ENCODE peak calls at places on chromosomes 7 and 10, in ten cellular contexts. M is GM23338, O is lower lobe of right lung, A is heart left ventricle, T is ascending aorta, L is NB4, G is epithelial cell of proximal tubule, Q is coronary artery, Y is prostate gland, R is heart right ventricle. D is an unnamed sample.

GRCh38 chr10:75023074-75023473 is 88.4 kb upstream of the SAMD8 start:
- DNase-seq in L (no peak), T (no peak), O (no peak), Y (no peak), Q (no peak), A (no peak), R (no peak), M (no peak), G (no peak), D (no peak)

GRCh38 chr7:8362723-8363369 is 70.6 kb upstream of the NXPH1 start:
- DNase-seq in O (no peak), T (no peak), R (no peak), A (no peak), Q (no peak), M (peak; percentile 84), Y (no peak), G (no peak), L (peak; percentile 24), D (no peak)

GRCh38 chr10:30791197-30791611 is 161.7 kb upstream of the LYZL2 start:
- DNase-seq in G (no peak), R (no peak), Q (no peak), L (no peak), A (no peak), O (no peak), M (no peak), T (no peak), Y (no peak), D (no peak)

GRCh38 chr7:98802781-98803110 is 67.1 kb downstream of the TMEM130 start:
- DNase-seq in M (no peak), O (no peak), R (no peak), A (no peak), G (no peak), L (peak; percentile 59), Y (no peak), Q (no peak), T (no peak), D (no peak)

GRCh38 chr10:79159785-79160184 is 91.0 kb downstream of the ZMIZ1 start:
- DNase-seq in O (no peak), Q (no peak), R (peak; percentile 78), L (no peak), T (peak; percentile 48), A (peak; percentile 76), Y (no peak), G (no peak), M (no peak), D (peak; percentile 73)

GRCh38 chr7:76020031-76020714 is 25.8 kb upstream of the TMEM120A start:
- DNase-seq in R (peak; percentile 78), Y (peak; percentile 62), M (peak; percentile 84), L (peak; percentile 80), A (peak; percentile 76), Q (no peak), G (peak; percentile 12), T (no peak), O (peak; percentile 82), D (peak; percentile 89)

GRCh38 chr7:91520645-91521044 is 256.4 kb downstream of the FZD1 start:
- DNase-seq in M (no peak), O (no peak), R (no peak), A (no peak), G (no peak), Q (no peak), L (no peak), T (no peak), Y (no peak), D (no peak)

GRCh38 chr10:58400609-58401008 is 15.4 kb downstream of the TFAM start:
- DNase-seq in G (no peak), T (no peak), O (no peak), Q (no peak), A (no peak), R (no peak), M (no peak), Y (no peak), L (no peak), D (no peak)

GRCh38 chr10:52443419-52444388 is 129.6 kb downstream of the DKK1 start:
- DNase-seq in M (no peak), L (no peak), Y (peak; percentile 36), A (no peak), T (no peak), O (no peak), Q (no peak), R (no peak), G (peak; percentile 18), D (no peak)

GRCh38 chr7:36406156-36406555 is 16.5 kb downstream of the ANLN start:
- DNase-seq in G (no peak), Q (no peak), M (peak; percentile 53), R (no peak), Y (no peak), L (no peak), A (no peak), T (no peak), O (no peak), D (no peak)

GRCh38 chr7:35508623-35509400 is 186.1 kb downstream of the HERPUD2 start:
- DNase-seq in M (no peak), L (peak; percentile 34), G (no peak), T (no peak), Y (no peak), A (no peak), Q (no peak), R (no peak), O (no peak), D (no peak)

DNA sequence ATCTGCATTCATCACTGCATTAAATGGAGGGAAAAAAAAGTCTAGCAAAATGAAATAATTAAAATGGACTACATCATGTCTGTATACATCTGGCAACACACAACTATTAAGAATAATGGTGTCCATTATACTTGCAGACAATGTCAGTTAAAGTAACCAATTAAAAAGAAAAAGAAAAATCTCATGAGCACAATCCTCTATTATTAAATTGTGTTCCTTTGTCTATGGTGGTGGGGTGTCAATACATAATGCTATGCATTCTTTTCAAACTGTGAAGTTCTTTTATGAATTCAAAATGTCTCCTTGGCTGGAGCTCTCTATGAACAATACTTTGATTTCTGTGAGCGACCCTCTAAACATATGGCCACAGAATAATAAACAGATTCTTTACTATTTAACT is 63.5 kb downstream of the NRP1 start:
- DNase-seq in Q (no peak), T (no peak), A (no peak), R (no peak), G (no peak), O (no peak), M (no peak), Y (no peak), L (no peak), D (no peak)
- H3K4me3 ChIP-seq in Q (no peak overlapping the region), T (no peak overlapping the region), A (no peak overlapping the region), R (no peak overlapping the region), G (no peak overlapping the region), O (no peak overlapping the region), M (no peak overlapping the region), Y (no peak overlapping the region), L (no peak overlapping the region), D (no peak overlapping the region)

DNA sequence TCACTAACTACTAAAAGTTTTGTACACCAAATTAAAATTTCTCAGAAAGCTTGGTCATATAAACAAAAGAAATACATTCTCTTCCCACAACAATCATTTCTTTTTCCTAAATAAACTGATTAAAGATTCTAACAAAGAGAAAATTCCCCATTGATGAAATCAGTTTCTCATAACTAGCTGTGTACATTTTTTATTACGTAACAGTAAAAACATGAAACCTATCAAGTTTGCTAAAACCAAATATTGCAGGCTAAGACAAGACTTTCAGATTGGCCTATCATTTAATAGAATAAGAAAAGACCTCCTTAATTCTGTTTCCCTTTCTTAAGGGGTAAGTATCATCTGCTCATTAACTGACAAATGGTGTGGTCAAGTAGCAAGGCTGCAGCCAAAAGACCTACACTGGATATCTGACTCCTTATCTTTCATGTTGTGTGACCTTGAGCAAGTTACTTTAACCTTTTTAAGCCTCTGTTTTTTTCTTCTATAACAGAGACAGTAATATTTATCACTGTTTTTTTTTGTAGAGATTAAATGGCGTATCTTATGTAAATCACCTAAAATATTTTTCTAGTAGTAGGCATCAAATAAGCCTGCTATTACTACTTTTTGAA is 22.4 kb downstream of the NAMPT start:
- DNase-seq in T (no peak), O (no peak), Q (no peak), G (no peak), Y (no peak), R (no peak), L (no peak), M (no peak), A (no peak), D (no peak)
- TF ChIP-seq CTCF in T (no peak), O (no peak), Q (no peak), G (no peak), Y (no peak), R (no peak), L (no peak), M (no peak), A (no peak), D (no peak)

DNA sequence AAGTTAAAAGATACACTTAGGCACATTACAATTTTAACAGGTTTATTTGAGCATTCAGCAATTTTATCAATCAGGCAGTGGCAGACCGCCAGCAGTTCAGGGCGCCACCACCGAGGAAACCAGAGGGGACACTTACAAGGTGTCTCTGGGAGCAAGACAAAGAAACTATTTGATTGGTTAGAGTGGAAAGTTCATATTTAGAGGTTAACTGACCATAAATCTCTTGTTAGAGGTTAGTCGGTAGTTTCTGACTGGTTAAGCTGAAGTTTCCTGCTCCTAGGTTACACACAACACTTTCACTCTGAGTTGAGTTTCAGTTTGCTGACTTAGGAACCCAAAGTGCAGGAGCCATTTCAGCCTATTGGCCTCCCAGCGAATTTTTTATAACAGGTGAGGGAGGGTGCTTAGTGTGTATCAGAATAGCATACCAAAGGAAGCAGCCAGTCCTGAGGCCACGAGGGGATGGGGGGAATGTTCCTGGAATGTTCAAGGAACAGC is 10.8 kb upstream of the PVRIG start:
- DNase-seq in O (no peak), G (no peak), T (no peak), Q (no peak), A (no peak), R (no peak), L (no peak), M (peak; percentile 46), Y (no peak), D (no peak)
- H3K4me3 ChIP-seq in O (no peak overlapping the region), G (no peak overlapping the region), T (no peak overlapping the region), Q (no peak overlapping the region), A (no peak overlapping the region), R (no peak overlapping the region), L (no peak overlapping the region), M (no peak overlapping the region), Y (no peak overlapping the region), D (no peak overlapping the region)

GRCh38 chr7:151168787-151169162 is 1.3 kb upstream of the GBX1 start:
- DNase-seq in M (no peak), R (no peak), G (no peak), L (no peak), Q (no peak), Y (no peak), O (no peak), T (no peak), A (no peak), D (peak; percentile 19)

GRCh38 chr7:151172273-151173141 is 5.0 kb upstream of the GBX1 start:
- DNase-seq in O (peak; percentile 88), T (no peak), M (peak; percentile 85), G (no peak), Y (peak; percentile 63), A (peak; percentile 81), Q (peak; percentile 84), L (peak; percentile 83), R (peak; percentile 62), D (peak; percentile 78)

GRCh38 chr7:151168022-151168786 is 710 bp upstream of the GBX1 start:
- DNase-seq in O (peak; percentile 54), L (peak; percentile 64), G (no peak), R (no peak), T (no peak), A (no peak), Q (no peak), Y (no peak), M (peak; percentile 82), D (peak; percentile 40)

GRCh38 chr7:151166629-151167196 is 781 bp downstream of the GBX1 start:
- DNase-seq in R (no peak), Q (no peak), L (no peak), A (no peak), O (no peak), G (no peak), Y (no peak), M (peak; percentile 57), T (no peak), D (peak; percentile 43)

GRCh38 chr7:151167197-151167911 is at the start of gene GBX1:
- DNase-seq in O (peak; percentile 52), Q (no peak), A (no peak), T (no peak), M (peak; percentile 66), R (no peak), Y (no peak), L (no peak), G (no peak), D (no peak)
- TF ChIP-seq CTCF in O (peak; percentile 13), Q (no peak), A (peak; percentile 9), T (no peak), M (no peak), R (no peak), Y (no peak), L (no peak), G (no peak), D (no peak)

D was measured in psoas muscle.